ENCODE peak calls at places on chromosomes 12 and 14, in seven cellular contexts. T is HTR-8/SVneo; Z is stimulated activated CD4-positive, alpha-beta T cell treated with anti-CD3 and anti-CD28 coated beads, Interleukin-15, amount 100 ng/mL, for 24 hours; Y is kidney tubule cell; P is 8988T; E is HS-27A; I is ecto neural progenitor cell. R is an unnamed sample.

GRCh38 chr12:33988888-33989287 is 33.4 kb upstream of the ALG10 start:
- DNase-seq in P (no peak), I (no peak), Z (no peak), T (no peak), E (no peak), Y (peak), R (no peak)

GRCh38 chr12:87953257-87953860 is 75.8 kb downstream of the C12orf50 start:
- DNase-seq in E (peak), I (no peak), Y (peak), Z (no peak), P (peak), T (peak), R (no peak)

GRCh38 chr14:99075061-99075460 is 196.9 kb downstream of the BCL11B start:
- DNase-seq in T (no peak), I (no peak), Y (no peak), Z (no peak), E (no peak), P (no peak), R (no peak)

GRCh38 chr14:62451221-62451620 is 594.0 kb downstream of the KCNH5 start:
- DNase-seq in I (no peak), T (no peak), P (no peak), E (no peak), Z (no peak), Y (no peak), R (no peak)

GRCh38 chr14:64688801-64689200 is 15.4 kb upstream of the PLEKHG3 start:
- DNase-seq in E (no peak), Y (no peak), Z (no peak), T (no peak), I (no peak), P (no peak), R (peak)

GRCh38 chr12:9710584-9711375 is 22.1 kb downstream of the CLECL1 start:
- DNase-seq in T (no peak), P (no peak), E (no peak), Y (no peak), I (no peak), Z (no peak), R (peak)

GRCh38 chr12:67355428-67356385 is 86.5 kb downstream of the CAND1 start:
- DNase-seq in E (peak), Z (no peak), P (no peak), I (no peak), T (peak), Y (peak), R (no peak)

GRCh38 chr12:117045998-117046374 is 53.2 kb downstream of the TESC start:
- DNase-seq in T (no peak), P (no peak), Y (no peak), I (no peak), E (no peak), Z (no peak), R (peak)

GRCh38 chr14:93332032-93332852 is 594 bp downstream of the BTBD7 start:
- DNase-seq in Y (peak), P (no peak), I (peak), E (no peak), Z (peak), T (peak), R (peak)

GRCh38 chr12:66288121-66288520 is 14.2 kb upstream of the HELB start:
- DNase-seq in Z (peak), P (no peak), E (no peak), T (no peak), I (no peak), Y (no peak), R (no peak)

GRCh38 chr12:8108808-8109398 is 14.5 kb upstream of the CLEC4A start:
- DNase-seq in Z (peak), P (no peak), E (peak), Y (peak), I (peak), T (peak), R (peak)

GRCh38 chr14:54000341-54000811 is 43.8 kb upstream of the BMP4 start:
- DNase-seq in P (no peak), Y (no peak), I (no peak), E (peak), Z (no peak), T (no peak), R (peak)

GRCh38 chr12:130953783-130954543 is at the start of gene ADGRD1:
- DNase-seq in I (peak), E (no peak), Z (no peak), T (no peak), Y (peak), P (no peak), R (peak)

GRCh38 chr12:112160611-112161010 is 35.3 kb downstream of the TRAFD1 start:
- DNase-seq in Z (no peak), E (no peak), I (no peak), T (no peak), Y (no peak), P (no peak), R (no peak)

GRCh38 chr12:106753526-106753925 is 21.0 kb upstream of the RIC8B start:
- DNase-seq in I (no peak), T (no peak), Y (no peak), Z (peak), P (no peak), E (no peak), R (no peak)

GRCh38 chr12:24948816-24949722 is at the start of gene BCAT1:
- DNase-seq in Y (peak), P (no peak), T (peak), E (peak), Z (peak), I (peak), R (peak)

GRCh38 chr12:116146386-116146785 is 131.1 kb downstream of the MED13L start:
- DNase-seq in T (no peak), I (no peak), P (no peak), Z (no peak), Y (no peak), E (no peak), R (no peak)

GRCh38 chr14:29028973-29029582 is 262.5 kb downstream of the FOXG1 start:
- DNase-seq in Y (peak), P (no peak), Z (no peak), E (no peak), T (peak), I (peak), R (peak)

GRCh38 chr12:115023279-115023678 is 339.3 kb upstream of the TBX3 start:
- DNase-seq in Y (no peak), E (no peak), P (no peak), T (no peak), Z (no peak), I (no peak), R (no peak)